ENCODE peak calls at places on chromosomes 2 and 18, in four cellular contexts. P is transverse colon, D is psoas muscle, W is HepG2. X is an unnamed sample.

GRCh38 chr2:189673661-189674373 is 653 bp upstream of the ANKAR start:
- DNase-seq in D (no peak), W (no peak), P (no peak), X (no peak)

GRCh38 chr2:223644116-223644515 is 42.0 kb upstream of the SCG2 start:
- DNase-seq in W (no peak), D (no peak), P (no peak), X (no peak)

GRCh38 chr2:86747708-86748627 is 27.9 kb downstream of the RMND5A start:
- DNase-seq in W (peak; percentile 12), D (no peak), P (peak; percentile 20), X (no peak)

GRCh38 chr2:203673933-203674332 is 32.5 kb upstream of the CD28 start:
- DNase-seq in P (peak; percentile 38), W (no peak), D (peak; percentile 57), X (no peak)

GRCh38 chr18:13585379-13586153 is 140.8 kb downstream of the FAM210A start:
- DNase-seq in P (no peak), W (no peak), D (no peak), X (no peak)

GRCh38 chr2:55581875-55582547 is 35.4 kb downstream of the PPP4R3B start:
- DNase-seq in W (no peak), P (peak; percentile 10), D (peak; percentile 77), X (no peak)

GRCh38 chr18:2881490-2882195 is 34.8 kb downstream of the EMILIN2 start:
- DNase-seq in D (peak; percentile 82), P (peak; percentile 43), W (no peak), X (peak; percentile 92)

GRCh38 chr2:179981085-179981484 is 26.0 kb downstream of the CWC22 start:
- DNase-seq in D (no peak), P (no peak), W (no peak), X (no peak)

GRCh38 chr2:42385225-42385624 is 24.2 kb upstream of the COX7A2L start:
- DNase-seq in D (no peak), P (peak; percentile 53), W (peak; percentile 58), X (no peak)

GRCh38 chr18:59540819-59541218 is 156.4 kb downstream of the CCBE1 start:
- DNase-seq in P (no peak), D (no peak), W (no peak), X (no peak)

GRCh38 chr2:241863021-241863954 is 4.6 kb upstream of the PDCD1 start:
- DNase-seq in P (no peak), W (no peak), D (peak; percentile 56), X (no peak)

GRCh38 chr2:27808984-27809383 is 37.5 kb downstream of the MRPL33 start:
- DNase-seq in P (no peak), W (no peak), D (no peak), X (no peak)

GRCh38 chr2:182406221-182406620 is 20.6 kb downstream of the PDE1A start:
- DNase-seq in W (no peak), D (no peak), P (no peak), X (no peak)

GRCh38 chr2:241811209-241811951 is 2.4 kb downstream of the NEU4 start:
- DNase-seq in W (no peak), P (no peak), D (peak; percentile 74), X (no peak)

GRCh38 chr2:152221870-152222269 is 46.3 kb upstream of the STAM2 start:
- DNase-seq in W (no peak), P (no peak), D (no peak), X (no peak)

GRCh38 chr2:203705184-203705583 is 1.3 kb upstream of the CD28 start:
- DNase-seq in P (no peak), W (no peak), D (no peak), X (no peak)

GRCh38 chr18:3151379-3152264 is 68.1 kb downstream of the MYOM1 start:
- DNase-seq in D (no peak), W (peak; percentile 36), P (no peak), X (no peak)

GRCh38 chr2:74550231-74550630 is 3.5 kb downstream of the LOXL3 start:
- DNase-seq in W (no peak), D (no peak), P (no peak), X (no peak)

GRCh38 chr18:54392621-54393023 is 34.9 kb downstream of the C18orf54 start:
- DNase-seq in D (no peak), P (no peak), W (peak; percentile 52), X (no peak)

GRCh38 chr2:149990965-149991364 is 403.4 kb upstream of the MMADHC start:
- DNase-seq in P (no peak), D (no peak), W (no peak), X (no peak)

GRCh38 chr2:197258580-197258979 is 52.0 kb downstream of the ANKRD44 start:
- DNase-seq in W (no peak), P (no peak), D (no peak), X (no peak)

GRCh38 chr2:50782543-50782942 is 249.4 kb downstream of the NRXN1 start:
- DNase-seq in P (no peak), D (no peak), W (no peak), X (no peak)

GRCh38 chr2:171670655-171671054 is 16.6 kb upstream of the DYNC1I2 start:
- DNase-seq in W (no peak), P (no peak), D (no peak), X (no peak)

GRCh38 chr18:39742015-39742466 is 2176.4 kb upstream of the CELF4 start:
- DNase-seq in W (no peak), D (no peak), P (no peak), X (no peak)

GRCh38 chr2:64696631-64697030 is 42.9 kb upstream of the SERTAD2 start:
- DNase-seq in W (no peak), D (no peak), P (no peak), X (no peak)

GRCh38 chr18:26865557-26865956 is at the start of gene AQP4:
- DNase-seq in W (no peak), D (peak; percentile 86), P (no peak), X (no peak)

GRCh38 chr2:48852938-48853337 is 97.4 kb upstream of the LHCGR start:
- DNase-seq in W (no peak), D (no peak), P (no peak), X (no peak)

GRCh38 chr2:239779592-239779983 is 245.6 kb downstream of the NDUFA10 start:
- DNase-seq in D (no peak), W (no peak), P (no peak), X (no peak)

GRCh38 chr18:9629709-9630108 is 15.3 kb upstream of the PPP4R1 start:
- DNase-seq in D (no peak), W (no peak), P (no peak), X (no peak)

GRCh38 chr2:156455366-156455975 is 19.3 kb downstream of the GPD2 start:
- DNase-seq in P (no peak), W (no peak), D (no peak), X (no peak)

GRCh38 chr2:108621087-108621559 is 86.9 kb downstream of the LIMS1 start:
- DNase-seq in P (peak; percentile 58), D (no peak), W (no peak), X (no peak)

GRCh38 chr18:35491689-35492077 is 6.1 kb downstream of the INO80C start:
- DNase-seq in D (no peak), W (no peak), P (no peak), X (no peak)

GRCh38 chr2:64768426-64769033 is 114.8 kb upstream of the SERTAD2 start:
- DNase-seq in P (no peak), D (no peak), W (no peak), X (no peak)

GRCh38 chr18:23135679-23136325 is 517 bp downstream of the CABLES1 start:
- DNase-seq in D (peak; percentile 65), P (peak; percentile 40), W (no peak), X (peak; percentile 75)

GRCh38 chr2:105977212-105977611 is 216.9 kb downstream of the UXS1 start:
- DNase-seq in P (no peak), W (peak; percentile 33), D (no peak), X (no peak)

GRCh38 chr18:22667616-22668422 is 250.1 kb upstream of the CTAGE1 start:
- DNase-seq in P (no peak), D (no peak), W (no peak), X (no peak)

GRCh38 chr2:154992826-154993225 is 294.3 kb downstream of the KCNJ3 start:
- DNase-seq in W (no peak), D (no peak), P (no peak), X (no peak)

GRCh38 chr2:57981369-57981768 is 65.2 kb upstream of the VRK2 start:
- DNase-seq in D (no peak), W (no peak), P (no peak), X (no peak)

GRCh38 chr2:238496756-238497609 is 70.3 kb downstream of the ASB1 start:
- DNase-seq in W (no peak), P (no peak), D (no peak), X (peak; percentile 53)
- H3K4me1 ChIP-seq in W (peaks cover 8% of the 10 kb centered on the region), P (no peaks in the 10 kb centered on the region), D (no peaks in the 10 kb centered on the region), X (no peaks in the 10 kb centered on the region)

GRCh38 chr18:80105369-80106167 is 3.5 kb upstream of the ADNP2 start:
- DNase-seq in W (no peak), D (no peak), P (no peak), X (no peak)
- H3K4me1 ChIP-seq in W (peaks cover 64% of the 10 kb centered on the region), D (peaks cover 6% of the 10 kb centered on the region), P (peaks cover 7% of the 10 kb centered on the region), X (peaks cover 10% of the 10 kb centered on the region)

GRCh38 chr2:237352279-237352845 is 61.6 kb downstream of the COL6A3 start:
- DNase-seq in P (no peak), W (no peak), D (no peak), X (no peak)
- H3K4me1 ChIP-seq in P (no peaks in the 10 kb centered on the region), W (no peaks in the 10 kb centered on the region), D (peaks cover 26% of the 10 kb centered on the region), X (no peaks in the 10 kb centered on the region)

GRCh38 chr2:39490586-39490985 is 53.5 kb upstream of the MAP4K3 start:
- DNase-seq in W (no peak), P (no peak), D (no peak), X (no peak)

GRCh38 chr2:39494784-39495251 is 57.7 kb upstream of the MAP4K3 start:
- DNase-seq in D (no peak), W (no peak), P (no peak), X (no peak)

GRCh38 chr2:39492701-39493100 is 55.6 kb upstream of the MAP4K3 start:
- DNase-seq in P (no peak), W (no peak), D (no peak), X (no peak)

GRCh38 chr2:39492095-39492590 is 55.1 kb upstream of the MAP4K3 start:
- DNase-seq in P (no peak), D (no peak), W (peak; percentile 94), X (no peak)

GRCh38 chr2:39491653-39492052 is 54.6 kb upstream of the MAP4K3 start:
- DNase-seq in P (no peak), W (no peak), D (no peak), X (no peak)
- H3K4me1 ChIP-seq in P (no peaks in the 10 kb centered on the region), W (peaks cover 37% of the 10 kb centered on the region), D (peaks cover 27% of the 10 kb centered on the region), X (no peaks in the 10 kb centered on the region)

GRCh38 chr2:96680561-96681141 is 38.1 kb downstream of the FER1L5 start:
- DNase-seq in W (peak; percentile 34), D (no peak), P (no peak), X (no peak)
- H3K4me1 ChIP-seq in W (peaks cover 47% of the 10 kb centered on the region), D (no peaks in the 10 kb centered on the region), P (no peaks in the 10 kb centered on the region), X (peaks cover 8% of the 10 kb centered on the region)

GRCh38 chr2:36486546-36487044 is 111.4 kb downstream of the FEZ2 start:
- DNase-seq in W (peak; percentile 79), P (no peak), D (no peak), X (no peak)
- H3K4me1 ChIP-seq in W (peaks cover 71% of the 10 kb centered on the region), P (peaks cover 14% of the 10 kb centered on the region), D (peaks cover 81% of the 10 kb centered on the region), X (peaks cover 15% of the 10 kb centered on the region)

GRCh38 chr2:232369126-232369955 is 9.2 kb upstream of the ALPP start:
- DNase-seq in D (no peak), P (no peak), W (no peak), X (no peak)

GRCh38 chr2:232367016-232367415 is 11.5 kb upstream of the ALPP start:
- DNase-seq in D (no peak), W (no peak), P (no peak), X (no peak)

GRCh38 chr2:232365621-232366321 is 12.8 kb upstream of the ALPP start:
- DNase-seq in P (no peak), W (peak; percentile 62), D (peak; percentile 34), X (no peak)

GRCh38 chr2:232367591-232368233 is 10.8 kb upstream of the ALPP start:
- DNase-seq in P (no peak), D (no peak), W (peak; percentile 24), X (peak; percentile 6)

GRCh38 chr2:232368311-232368731 is 10.2 kb upstream of the ALPP start:
- DNase-seq in P (no peak), W (no peak), D (no peak), X (no peak)
- H3K4me1 ChIP-seq in P (no peaks in the 10 kb centered on the region), W (peaks cover 43% of the 10 kb centered on the region), D (no peaks in the 10 kb centered on the region), X (no peaks in the 10 kb centered on the region)